ENCODE peak calls at places on chromosomes 13 and 19, in four cellular contexts. One of them, this sample, is unnamed.

GRCh38 chr13:41145136-41145908 is 12.7 kb upstream of the KBTBD6 start:
- DNase-seq in A549: no peak
- DNase-seq in fibroblast of mammary gland: peak
- DNase-seq in glutamatergic neuron: no peak
- DNase-seq in this sample: no peak

GRCh38 chr19:15252398-15253018 is 20.3 kb upstream of the EPHX3 start:
- DNase-seq in glutamatergic neuron: no peak
- DNase-seq in fibroblast of mammary gland: peak
- DNase-seq in A549: no peak
- DNase-seq in this sample: no peak

GRCh38 chr13:103523853-103524252 is 457.6 kb upstream of the SLC10A2 start:
- DNase-seq in fibroblast of mammary gland: no peak
- DNase-seq in glutamatergic neuron: no peak
- DNase-seq in A549: no peak
- DNase-seq in this sample: no peak

GRCh38 chr19:10553943-10554381 is 10.3 kb downstream of the ATG4D start:
- DNase-seq in glutamatergic neuron: no peak
- DNase-seq in A549: no peak
- DNase-seq in fibroblast of mammary gland: no peak
- DNase-seq in this sample: no peak

GRCh38 chr19:10617409-10618121 is 7.8 kb upstream of the SLC44A2 start:
- DNase-seq in A549: no peak
- DNase-seq in fibroblast of mammary gland: peak
- DNase-seq in glutamatergic neuron: no peak
- DNase-seq in this sample: no peak

GRCh38 chr13:61765181-61765742 is 349.6 kb upstream of the PCDH20 start:
- DNase-seq in A549: no peak
- DNase-seq in fibroblast of mammary gland: no peak
- DNase-seq in glutamatergic neuron: no peak
- DNase-seq in this sample: no peak

GRCh38 chr13:99501952-99502310 is 659 bp downstream of the TM9SF2 start:
- DNase-seq in fibroblast of mammary gland: no peak
- DNase-seq in glutamatergic neuron: peak
- DNase-seq in A549: no peak
- DNase-seq in this sample: no peak

GRCh38 chr13:43905435-43906031 is 25.8 kb downstream of the LACC1 start:
- DNase-seq in glutamatergic neuron: no peak
- DNase-seq in fibroblast of mammary gland: peak
- DNase-seq in A549: no peak
- DNase-seq in this sample: no peak

GRCh38 chr13:46097015-46097414 is 7.8 kb downstream of the CPB2 start:
- DNase-seq in glutamatergic neuron: no peak
- DNase-seq in A549: no peak
- DNase-seq in fibroblast of mammary gland: peak
- DNase-seq in this sample: no peak

GRCh38 chr19:10502524-10503001 is 593 bp downstream of the KEAP1 start:
- DNase-seq in fibroblast of mammary gland: peak
- DNase-seq in glutamatergic neuron: peak
- DNase-seq in A549: peak
- DNase-seq in this sample: peak

GRCh38 chr13:106637519-106637918 is 69.6 kb upstream of the ARGLU1 start:
- DNase-seq in fibroblast of mammary gland: no peak
- DNase-seq in A549: no peak
- DNase-seq in glutamatergic neuron: no peak
- DNase-seq in this sample: no peak

GRCh38 chr13:97627566-97627965 is 193.6 kb downstream of the RAP2A start:
- DNase-seq in fibroblast of mammary gland: peak
- DNase-seq in A549: no peak
- DNase-seq in glutamatergic neuron: peak
- DNase-seq in this sample: no peak

GRCh38 chr19:51226068-51226467 is 1.2 kb downstream of the CD33 start:
- DNase-seq in A549: no peak
- DNase-seq in glutamatergic neuron: no peak
- DNase-seq in fibroblast of mammary gland: no peak
- DNase-seq in this sample: no peak

GRCh38 chr19:5691930-5692784 is 2.1 kb downstream of the RPL36 start:
- DNase-seq in fibroblast of mammary gland: peak
- DNase-seq in A549: no peak
- DNase-seq in glutamatergic neuron: no peak
- DNase-seq in this sample: no peak

GRCh38 chr13:32417995-32418394 is 9.9 kb downstream of the N4BP2L1 start:
- DNase-seq in glutamatergic neuron: no peak
- DNase-seq in A549: no peak
- DNase-seq in fibroblast of mammary gland: no peak
- DNase-seq in this sample: no peak

GRCh38 chr13:38180670-38181069 is 169.0 kb upstream of the UFM1 start:
- DNase-seq in glutamatergic neuron: no peak
- DNase-seq in fibroblast of mammary gland: no peak
- DNase-seq in A549: no peak
- DNase-seq in this sample: no peak

GRCh38 chr13:49342404-49342803 is 94.7 kb downstream of the CDADC1 start:
- DNase-seq in A549: no peak
- DNase-seq in fibroblast of mammary gland: no peak
- DNase-seq in glutamatergic neuron: no peak
- DNase-seq in this sample: no peak

GRCh38 chr13:44763604-44764311 is 187.6 kb upstream of the TSC22D1 start:
- DNase-seq in A549: no peak
- DNase-seq in glutamatergic neuron: no peak
- DNase-seq in fibroblast of mammary gland: peak
- DNase-seq in this sample: no peak

GRCh38 chr19:50264483-50265186 is 61.2 kb downstream of the MYH14 start:
- DNase-seq in fibroblast of mammary gland: peak
- DNase-seq in glutamatergic neuron: no peak
- DNase-seq in A549: peak
- DNase-seq in this sample: no peak

GRCh38 chr13:24253520-24254150 is 55.7 kb upstream of the C1QTNF9 start:
- DNase-seq in A549: no peak
- DNase-seq in glutamatergic neuron: no peak
- DNase-seq in fibroblast of mammary gland: no peak
- DNase-seq in this sample: no peak

GRCh38 chr19:13717194-13717643 is 47.1 kb upstream of the MRI1 start:
- DNase-seq in A549: no peak
- DNase-seq in glutamatergic neuron: no peak
- DNase-seq in fibroblast of mammary gland: no peak
- DNase-seq in this sample: no peak

GRCh38 chr19:42313096-42313839 is at the start of gene TMEM145:
- DNase-seq in A549: peak
- DNase-seq in glutamatergic neuron: peak
- DNase-seq in fibroblast of mammary gland: peak
- DNase-seq in this sample: peak

GRCh38 chr13:31756346-31756745 is 17.0 kb downstream of the RXFP2 start:
- DNase-seq in A549: no peak
- DNase-seq in fibroblast of mammary gland: peak
- DNase-seq in glutamatergic neuron: no peak
- DNase-seq in this sample: no peak

GRCh38 chr19:38204728-38205127 is 19.3 kb downstream of the DPF1 start:
- DNase-seq in glutamatergic neuron: no peak
- DNase-seq in fibroblast of mammary gland: no peak
- DNase-seq in A549: no peak
- DNase-seq in this sample: no peak
- TF ChIP-seq CTCF in glutamatergic neuron: no peak
- TF ChIP-seq CTCF in fibroblast of mammary gland: no peak
- TF ChIP-seq CTCF in A549: no peak
- TF ChIP-seq CTCF in this sample: no peak

GRCh38 chr13:39296193-39296592 is 257.9 kb downstream of the NHLRC3 start:
- DNase-seq in A549: no peak
- DNase-seq in glutamatergic neuron: no peak
- DNase-seq in fibroblast of mammary gland: no peak
- DNase-seq in this sample: no peak

GRCh38 chr13:39297664-39298171 is 259.5 kb downstream of the NHLRC3 start:
- DNase-seq in fibroblast of mammary gland: no peak
- DNase-seq in glutamatergic neuron: no peak
- DNase-seq in A549: no peak
- DNase-seq in this sample: no peak

GRCh38 chr13:39302855-39303254 is 264.6 kb downstream of the NHLRC3 start:
- DNase-seq in glutamatergic neuron: no peak
- DNase-seq in A549: no peak
- DNase-seq in fibroblast of mammary gland: no peak
- DNase-seq in this sample: no peak

GRCh38 chr13:39297023-39297422 is 258.8 kb downstream of the NHLRC3 start:
- DNase-seq in fibroblast of mammary gland: no peak
- DNase-seq in glutamatergic neuron: no peak
- DNase-seq in A549: no peak
- DNase-seq in this sample: no peak
- TF ChIP-seq CTCF in fibroblast of mammary gland: no peak
- TF ChIP-seq CTCF in glutamatergic neuron: no peak
- TF ChIP-seq CTCF in A549: no peak
- TF ChIP-seq CTCF in this sample: no peak

GRCh38 chr13:94658926-94659649 is 53.3 kb downstream of the SOX21 start:
- DNase-seq in glutamatergic neuron: no peak
- DNase-seq in fibroblast of mammary gland: peak
- DNase-seq in A549: peak
- DNase-seq in this sample: no peak

GRCh38 chr13:94657167-94657566 is 55.2 kb downstream of the SOX21 start:
- DNase-seq in A549: no peak
- DNase-seq in fibroblast of mammary gland: peak
- DNase-seq in glutamatergic neuron: no peak
- DNase-seq in this sample: no peak

GRCh38 chr13:94660695-94661324 is 51.5 kb downstream of the SOX21 start:
- DNase-seq in fibroblast of mammary gland: peak
- DNase-seq in A549: peak
- DNase-seq in glutamatergic neuron: no peak
- DNase-seq in this sample: no peak

GRCh38 chr13:94661396-94661795 is 50.9 kb downstream of the SOX21 start:
- DNase-seq in glutamatergic neuron: no peak
- DNase-seq in fibroblast of mammary gland: no peak
- DNase-seq in A549: no peak
- DNase-seq in this sample: no peak

DNA sequence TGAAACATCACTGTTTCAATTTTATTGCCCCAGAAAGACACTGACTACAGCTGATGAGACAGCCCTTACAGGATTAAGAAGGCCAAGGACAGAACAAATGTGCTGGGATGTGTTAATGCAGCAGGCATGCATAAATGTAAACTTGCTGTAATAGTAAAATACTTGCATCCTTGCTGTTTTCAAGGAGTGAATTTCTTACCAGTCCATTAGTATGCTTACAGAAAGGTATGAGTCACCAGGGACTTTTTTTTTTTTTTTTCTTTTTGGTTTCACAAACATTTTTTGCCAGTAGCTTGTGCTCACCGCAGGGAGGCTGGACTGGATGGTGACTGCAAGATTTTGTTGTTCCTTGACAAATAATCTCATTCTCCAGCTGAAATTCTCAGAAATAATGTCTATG is 55.1 kb downstream of the GPR180 start:
- DNase-seq in A549: peak
- DNase-seq in glutamatergic neuron: no peak
- DNase-seq in fibroblast of mammary gland: peak
- DNase-seq in this sample: no peak
- TF ChIP-seq CTCF in A549: no peak
- TF ChIP-seq CTCF in glutamatergic neuron: no peak
- TF ChIP-seq CTCF in fibroblast of mammary gland: no peak
- TF ChIP-seq CTCF in this sample: no peak

GRCh38 chr13:75355609-75356008 is 126.4 kb downstream of the TBC1D4 start:
- DNase-seq in A549: no peak
- DNase-seq in glutamatergic neuron: no peak
- DNase-seq in fibroblast of mammary gland: no peak
- DNase-seq in this sample: no peak

GRCh38 chr13:75356426-75356825 is 125.5 kb downstream of the TBC1D4 start:
- DNase-seq in A549: no peak
- DNase-seq in fibroblast of mammary gland: no peak
- DNase-seq in glutamatergic neuron: no peak
- DNase-seq in this sample: no peak

GRCh38 chr13:75360170-75360569 is 121.8 kb downstream of the TBC1D4 start:
- DNase-seq in glutamatergic neuron: no peak
- DNase-seq in fibroblast of mammary gland: no peak
- DNase-seq in A549: no peak
- DNase-seq in this sample: no peak

GRCh38 chr13:75359266-75359665 is 122.7 kb downstream of the TBC1D4 start:
- DNase-seq in A549: peak
- DNase-seq in fibroblast of mammary gland: peak
- DNase-seq in glutamatergic neuron: no peak
- DNase-seq in this sample: no peak

GRCh38 chr13:75357576-75358295 is 124.2 kb downstream of the TBC1D4 start:
- DNase-seq in A549: peak
- DNase-seq in glutamatergic neuron: peak
- DNase-seq in fibroblast of mammary gland: peak
- DNase-seq in this sample: no peak
- TF ChIP-seq CTCF in A549: peak
- TF ChIP-seq CTCF in glutamatergic neuron: peak
- TF ChIP-seq CTCF in fibroblast of mammary gland: peak
- TF ChIP-seq CTCF in this sample: peak

DNA sequence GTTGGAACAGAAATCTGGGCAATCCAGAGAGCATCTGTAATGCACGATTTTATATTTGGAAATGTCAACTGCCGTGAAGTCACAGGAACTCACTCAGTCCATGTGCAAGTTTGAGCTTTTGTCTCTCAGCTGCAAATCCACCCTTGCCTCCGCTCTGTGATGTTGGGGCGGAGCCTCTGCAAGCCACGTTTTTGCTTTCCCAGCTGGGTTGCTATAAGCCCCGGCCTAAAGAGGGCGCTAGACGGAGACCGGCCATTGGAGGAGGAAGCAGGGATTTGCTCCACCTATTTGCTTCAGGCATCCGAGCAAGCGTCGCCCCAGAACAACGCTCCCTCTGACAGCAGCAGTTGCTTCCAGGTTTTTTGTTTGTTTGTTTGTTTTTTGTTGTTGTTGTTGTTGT is 56.2 kb downstream of the TRPM4 start:
- DNase-seq in A549: no peak
- DNase-seq in fibroblast of mammary gland: no peak
- DNase-seq in glutamatergic neuron: peak
- DNase-seq in this sample: no peak
- TF ChIP-seq CTCF in A549: peak
- TF ChIP-seq CTCF in fibroblast of mammary gland: no peak
- TF ChIP-seq CTCF in glutamatergic neuron: no peak
- TF ChIP-seq CTCF in this sample: no peak

GRCh38 chr19:4624733-4625362 is 14.5 kb upstream of the TNFAIP8L1 start:
- DNase-seq in fibroblast of mammary gland: no peak
- DNase-seq in glutamatergic neuron: no peak
- DNase-seq in A549: peak
- DNase-seq in this sample: no peak
- TF ChIP-seq CTCF in fibroblast of mammary gland: peak
- TF ChIP-seq CTCF in glutamatergic neuron: no peak
- TF ChIP-seq CTCF in A549: peak
- TF ChIP-seq CTCF in this sample: peak

DNA sequence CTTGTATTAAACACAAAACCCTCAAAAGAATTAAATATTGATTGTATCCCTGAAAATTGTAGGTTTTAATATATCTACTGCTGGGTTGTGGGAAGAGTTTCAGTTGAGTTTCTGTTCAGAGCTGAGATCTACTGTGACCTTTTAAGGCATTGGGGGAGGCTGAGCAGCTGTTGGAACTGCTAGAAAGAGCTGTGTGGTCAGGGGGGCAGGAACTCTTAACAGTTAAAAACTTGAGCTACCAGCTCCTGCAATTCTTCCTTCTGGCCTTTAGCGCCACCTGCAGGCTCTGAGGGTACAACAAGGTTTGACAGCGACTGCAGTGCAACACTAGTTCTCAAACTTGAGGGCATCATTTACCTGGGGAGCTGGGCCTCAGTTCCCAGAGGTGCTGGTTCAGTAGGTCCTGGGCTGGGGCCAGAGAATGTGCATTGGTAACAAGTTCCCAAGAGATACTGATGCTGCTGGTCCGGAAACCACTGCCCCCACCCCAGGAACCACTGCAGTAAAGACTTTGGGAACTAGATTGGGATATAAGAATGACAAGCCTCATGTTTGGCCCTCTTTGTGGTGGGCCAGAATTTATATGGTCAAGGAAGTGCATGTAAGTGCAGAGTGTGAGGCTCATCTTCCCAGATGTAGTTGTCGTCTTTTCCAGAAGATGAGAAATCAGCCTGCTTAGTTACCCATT is 2.5 kb downstream of the RNASEH2B start:
- DNase-seq in A549: peak
- DNase-seq in fibroblast of mammary gland: peak
- DNase-seq in glutamatergic neuron: peak
- DNase-seq in this sample: peak
- TF ChIP-seq CTCF in A549: peak
- TF ChIP-seq CTCF in fibroblast of mammary gland: peak
- TF ChIP-seq CTCF in glutamatergic neuron: peak
- TF ChIP-seq CTCF in this sample: peak